ENCODE peak calls at places on chromosomes 1 and 21, in nine cellular contexts. One of them, this sample, is unnamed.

GRCh38 chr1:43531453-43531905 is 796 bp downstream of the PTPRF start:
- DNase-seq in CD8-positive, alpha-beta T cell: no peak
- DNase-seq in AG10803: peak
- DNase-seq in heart left ventricle: no peak
- DNase-seq in cardiac fibroblast: no peak
- DNase-seq in fibroblast of lung: no peak
- DNase-seq in CD4-positive, alpha-beta T cell: no peak
- DNase-seq in pancreas: no peak
- DNase-seq in nephron progenitor cell: peak
- DNase-seq in this sample: no peak

GRCh38 chr1:156115514-156116374 is 1.2 kb downstream of the LMNA start:
- DNase-seq in CD8-positive, alpha-beta T cell: no peak
- DNase-seq in AG10803: peak
- DNase-seq in heart left ventricle: peak
- DNase-seq in cardiac fibroblast: peak
- DNase-seq in fibroblast of lung: peak
- DNase-seq in CD4-positive, alpha-beta T cell: no peak
- DNase-seq in pancreas: peak
- DNase-seq in nephron progenitor cell: peak
- DNase-seq in this sample: peak

GRCh38 chr21:14754259-14754604 is 208.1 kb upstream of the SAMSN1 start:
- DNase-seq in CD8-positive, alpha-beta T cell: no peak
- DNase-seq in AG10803: no peak
- DNase-seq in heart left ventricle: no peak
- DNase-seq in cardiac fibroblast: no peak
- DNase-seq in fibroblast of lung: no peak
- DNase-seq in CD4-positive, alpha-beta T cell: no peak
- DNase-seq in pancreas: no peak
- DNase-seq in nephron progenitor cell: no peak
- DNase-seq in this sample: no peak

GRCh38 chr21:42426424-42426823 is 22.7 kb downstream of the UBASH3A start:
- DNase-seq in CD8-positive, alpha-beta T cell: no peak
- DNase-seq in AG10803: no peak
- DNase-seq in heart left ventricle: no peak
- DNase-seq in cardiac fibroblast: no peak
- DNase-seq in fibroblast of lung: no peak
- DNase-seq in CD4-positive, alpha-beta T cell: no peak
- DNase-seq in pancreas: no peak
- DNase-seq in nephron progenitor cell: no peak
- DNase-seq in this sample: no peak

GRCh38 chr1:163090321-163090945 is 21.3 kb downstream of the RGS4 start:
- DNase-seq in CD8-positive, alpha-beta T cell: no peak
- DNase-seq in AG10803: peak
- DNase-seq in heart left ventricle: no peak
- DNase-seq in cardiac fibroblast: peak
- DNase-seq in fibroblast of lung: peak
- DNase-seq in CD4-positive, alpha-beta T cell: no peak
- DNase-seq in pancreas: no peak
- DNase-seq in nephron progenitor cell: no peak
- DNase-seq in this sample: peak

GRCh38 chr1:9900142-9901043 is 9.7 kb downstream of the CTNNBIP1 start:
- DNase-seq in CD8-positive, alpha-beta T cell: no peak
- DNase-seq in AG10803: no peak
- DNase-seq in heart left ventricle: peak
- DNase-seq in cardiac fibroblast: no peak
- DNase-seq in fibroblast of lung: peak
- DNase-seq in CD4-positive, alpha-beta T cell: no peak
- DNase-seq in pancreas: peak
- DNase-seq in nephron progenitor cell: no peak
- DNase-seq in this sample: no peak

GRCh38 chr1:33762962-33763361 is 100.9 kb upstream of the HMGB4 start:
- DNase-seq in CD8-positive, alpha-beta T cell: no peak
- DNase-seq in AG10803: peak
- DNase-seq in heart left ventricle: no peak
- DNase-seq in cardiac fibroblast: peak
- DNase-seq in fibroblast of lung: peak
- DNase-seq in CD4-positive, alpha-beta T cell: no peak
- DNase-seq in pancreas: no peak
- DNase-seq in nephron progenitor cell: no peak
- DNase-seq in this sample: no peak

GRCh38 chr1:117368116-117369108 is 1.2 kb downstream of the MAN1A2 start:
- DNase-seq in CD8-positive, alpha-beta T cell: peak
- DNase-seq in AG10803: peak
- DNase-seq in heart left ventricle: no peak
- DNase-seq in cardiac fibroblast: peak
- DNase-seq in fibroblast of lung: no peak
- DNase-seq in CD4-positive, alpha-beta T cell: no peak
- DNase-seq in pancreas: no peak
- DNase-seq in nephron progenitor cell: no peak
- DNase-seq in this sample: no peak

GRCh38 chr1:85244271-85245053 is 15.0 kb downstream of the C1orf52 start:
- DNase-seq in CD8-positive, alpha-beta T cell: no peak
- DNase-seq in AG10803: peak
- DNase-seq in heart left ventricle: no peak
- DNase-seq in cardiac fibroblast: peak
- DNase-seq in fibroblast of lung: peak
- DNase-seq in CD4-positive, alpha-beta T cell: no peak
- DNase-seq in pancreas: no peak
- DNase-seq in nephron progenitor cell: no peak
- DNase-seq in this sample: peak

GRCh38 chr1:157403608-157404007 is 148.7 kb downstream of the FCRL5 start:
- DNase-seq in CD8-positive, alpha-beta T cell: no peak
- DNase-seq in AG10803: no peak
- DNase-seq in heart left ventricle: no peak
- DNase-seq in cardiac fibroblast: no peak
- DNase-seq in fibroblast of lung: no peak
- DNase-seq in CD4-positive, alpha-beta T cell: no peak
- DNase-seq in pancreas: no peak
- DNase-seq in nephron progenitor cell: no peak
- DNase-seq in this sample: no peak

GRCh38 chr1:225158291-225158690 is 228.8 kb downstream of the DNAH14 start:
- DNase-seq in CD8-positive, alpha-beta T cell: no peak
- DNase-seq in AG10803: no peak
- DNase-seq in heart left ventricle: no peak
- DNase-seq in cardiac fibroblast: no peak
- DNase-seq in fibroblast of lung: no peak
- DNase-seq in CD4-positive, alpha-beta T cell: no peak
- DNase-seq in pancreas: no peak
- DNase-seq in nephron progenitor cell: no peak
- DNase-seq in this sample: no peak

GRCh38 chr1:229271448-229272120 is 673 bp downstream of the RAB4A start:
- DNase-seq in CD8-positive, alpha-beta T cell: peak
- DNase-seq in AG10803: peak
- DNase-seq in heart left ventricle: no peak
- DNase-seq in cardiac fibroblast: peak
- DNase-seq in fibroblast of lung: peak
- DNase-seq in CD4-positive, alpha-beta T cell: no peak
- DNase-seq in pancreas: no peak
- DNase-seq in nephron progenitor cell: no peak
- DNase-seq in this sample: no peak

GRCh38 chr1:234628099-234628498 is 18.1 kb upstream of the IRF2BP2 start:
- DNase-seq in CD8-positive, alpha-beta T cell: no peak
- DNase-seq in AG10803: peak
- DNase-seq in heart left ventricle: no peak
- DNase-seq in cardiac fibroblast: peak
- DNase-seq in fibroblast of lung: peak
- DNase-seq in CD4-positive, alpha-beta T cell: no peak
- DNase-seq in pancreas: no peak
- DNase-seq in nephron progenitor cell: no peak
- DNase-seq in this sample: peak

GRCh38 chr1:110643886-110644285 is 30.9 kb downstream of the KCNA3 start:
- DNase-seq in CD8-positive, alpha-beta T cell: peak
- DNase-seq in AG10803: no peak
- DNase-seq in heart left ventricle: no peak
- DNase-seq in cardiac fibroblast: no peak
- DNase-seq in fibroblast of lung: no peak
- DNase-seq in CD4-positive, alpha-beta T cell: no peak
- DNase-seq in pancreas: no peak
- DNase-seq in nephron progenitor cell: no peak
- DNase-seq in this sample: no peak

GRCh38 chr1:197469620-197470210 is 201.7 kb downstream of the CRB1 start:
- DNase-seq in CD8-positive, alpha-beta T cell: no peak
- DNase-seq in AG10803: no peak
- DNase-seq in heart left ventricle: no peak
- DNase-seq in cardiac fibroblast: no peak
- DNase-seq in fibroblast of lung: no peak
- DNase-seq in CD4-positive, alpha-beta T cell: no peak
- DNase-seq in pancreas: no peak
- DNase-seq in nephron progenitor cell: no peak
- DNase-seq in this sample: peak

GRCh38 chr1:182658055-182658454 is 26.3 kb downstream of the RGS8 start:
- DNase-seq in CD8-positive, alpha-beta T cell: no peak
- DNase-seq in AG10803: no peak
- DNase-seq in heart left ventricle: no peak
- DNase-seq in cardiac fibroblast: no peak
- DNase-seq in fibroblast of lung: no peak
- DNase-seq in CD4-positive, alpha-beta T cell: no peak
- DNase-seq in pancreas: no peak
- DNase-seq in nephron progenitor cell: no peak
- DNase-seq in this sample: no peak

DNA sequence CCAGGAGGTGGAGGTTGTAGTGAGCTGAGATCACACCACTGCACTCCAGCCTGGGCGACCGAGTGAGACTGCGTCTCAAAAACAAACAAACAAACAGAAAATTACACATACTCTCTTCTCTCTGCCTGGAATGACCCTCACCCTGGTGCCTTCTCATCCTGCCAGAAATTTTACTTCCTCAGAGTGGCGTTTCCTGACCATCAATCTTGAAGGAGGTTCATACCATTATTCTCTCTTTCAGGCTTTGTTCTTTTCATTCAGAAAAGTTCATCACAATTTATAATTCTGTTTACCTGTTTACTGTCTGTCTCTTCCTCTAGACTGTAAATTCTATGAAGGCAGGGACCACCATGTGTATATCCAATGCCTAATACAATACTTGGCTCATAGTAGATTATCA is 79.3 kb downstream of the RPS6KA1 start:
- DNase-seq in CD8-positive, alpha-beta T cell: no peak
- DNase-seq in AG10803: peak
- DNase-seq in heart left ventricle: no peak
- DNase-seq in cardiac fibroblast: peak
- DNase-seq in fibroblast of lung: no peak
- DNase-seq in CD4-positive, alpha-beta T cell: no peak
- DNase-seq in pancreas: no peak
- DNase-seq in nephron progenitor cell: no peak
- DNase-seq in this sample: peak
- TF ChIP-seq CTCF in CD8-positive, alpha-beta T cell: no peak
- TF ChIP-seq CTCF in AG10803: no peak
- TF ChIP-seq CTCF in heart left ventricle: no peak
- TF ChIP-seq CTCF in cardiac fibroblast: no peak
- TF ChIP-seq CTCF in fibroblast of lung: no peak
- TF ChIP-seq CTCF in CD4-positive, alpha-beta T cell: no peak
- TF ChIP-seq CTCF in pancreas: no peak
- TF ChIP-seq CTCF in nephron progenitor cell: no peak
- TF ChIP-seq CTCF in this sample: peak

DNA sequence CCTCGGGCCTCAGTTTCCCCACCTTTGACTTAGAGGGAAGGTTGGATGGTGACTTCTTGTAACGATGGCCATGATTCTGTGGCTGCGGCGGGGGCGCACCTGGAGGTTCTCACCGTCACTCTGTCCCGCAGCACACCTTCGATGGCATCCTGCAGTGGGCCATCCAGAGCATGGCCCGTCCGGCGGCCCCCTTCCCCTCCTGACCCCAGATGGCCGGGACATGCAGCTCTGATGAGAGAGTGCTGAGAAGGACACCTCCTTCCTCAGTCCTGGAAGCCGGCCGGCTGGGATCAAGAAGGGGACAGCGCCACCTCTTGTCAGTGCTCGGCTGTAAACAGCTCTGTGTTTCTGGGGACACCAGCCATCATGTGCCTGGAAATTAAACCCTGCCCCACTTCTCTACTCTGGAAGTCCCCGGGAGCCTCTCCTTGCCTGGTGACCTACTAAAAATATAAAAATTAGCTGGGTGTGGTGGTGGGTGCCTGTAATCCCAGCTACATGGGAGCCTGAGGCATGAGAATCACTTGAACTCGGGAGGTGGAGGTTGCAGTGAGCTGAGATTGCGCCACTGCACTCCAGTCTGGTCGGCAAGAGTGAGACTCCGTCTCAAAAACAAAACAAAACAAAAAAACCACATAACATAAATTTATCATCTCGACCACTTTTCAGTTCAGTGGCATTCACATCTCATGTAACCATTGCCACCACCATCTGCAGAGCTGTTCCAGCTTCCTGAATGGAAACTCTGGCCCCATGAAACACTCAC is 2.1 kb upstream of the PFKL start:
- DNase-seq in CD8-positive, alpha-beta T cell: peak
- DNase-seq in AG10803: peak
- DNase-seq in heart left ventricle: peak
- DNase-seq in cardiac fibroblast: peak
- DNase-seq in fibroblast of lung: peak
- DNase-seq in CD4-positive, alpha-beta T cell: peak
- DNase-seq in pancreas: peak
- DNase-seq in nephron progenitor cell: peak
- DNase-seq in this sample: peak
- TF ChIP-seq CTCF in CD8-positive, alpha-beta T cell: peak
- TF ChIP-seq CTCF in AG10803: peak
- TF ChIP-seq CTCF in heart left ventricle: peak
- TF ChIP-seq CTCF in cardiac fibroblast: peak
- TF ChIP-seq CTCF in fibroblast of lung: peak
- TF ChIP-seq CTCF in CD4-positive, alpha-beta T cell: peak
- TF ChIP-seq CTCF in pancreas: peak
- TF ChIP-seq CTCF in nephron progenitor cell: peak
- TF ChIP-seq CTCF in this sample: peak

DNA sequence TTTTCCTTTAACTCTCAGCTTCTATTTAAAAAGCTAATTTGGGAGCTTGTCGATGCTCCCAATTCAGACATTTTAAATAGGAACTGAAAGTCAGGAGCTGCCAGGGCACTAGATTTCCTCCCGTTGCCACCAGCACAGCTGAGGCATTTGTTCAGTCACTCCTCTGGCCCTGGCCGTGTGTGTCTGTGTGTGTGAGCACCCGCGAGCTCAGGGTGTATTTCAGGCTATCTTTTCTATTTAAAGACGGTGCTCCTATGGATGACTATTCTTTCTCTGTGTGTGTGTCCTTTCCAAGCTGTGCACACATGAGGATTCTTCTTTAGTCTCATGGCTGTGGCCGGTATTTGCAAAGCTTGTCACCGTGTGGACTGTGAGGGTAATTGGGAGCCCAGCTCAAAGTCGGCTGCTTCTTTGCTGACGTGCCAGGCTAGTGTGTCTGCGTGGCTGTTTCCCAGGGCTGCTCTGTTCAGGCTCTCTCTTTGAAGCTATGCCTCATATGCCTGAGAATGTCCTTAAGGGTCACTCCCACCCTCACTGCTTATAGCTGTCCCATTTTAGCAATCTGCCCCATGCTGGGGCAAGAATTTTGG is 3.0 kb upstream of the KCND3 start:
- DNase-seq in CD8-positive, alpha-beta T cell: no peak
- DNase-seq in AG10803: no peak
- DNase-seq in heart left ventricle: no peak
- DNase-seq in cardiac fibroblast: no peak
- DNase-seq in fibroblast of lung: no peak
- DNase-seq in CD4-positive, alpha-beta T cell: no peak
- DNase-seq in pancreas: no peak
- DNase-seq in nephron progenitor cell: no peak
- DNase-seq in this sample: no peak
- TF ChIP-seq CTCF in CD8-positive, alpha-beta T cell: no peak
- TF ChIP-seq CTCF in AG10803: no peak
- TF ChIP-seq CTCF in heart left ventricle: no peak
- TF ChIP-seq CTCF in cardiac fibroblast: no peak
- TF ChIP-seq CTCF in fibroblast of lung: no peak
- TF ChIP-seq CTCF in CD4-positive, alpha-beta T cell: no peak
- TF ChIP-seq CTCF in pancreas: no peak
- TF ChIP-seq CTCF in nephron progenitor cell: no peak
- TF ChIP-seq CTCF in this sample: no peak

GRCh38 chr1:105909811-105910210 is 1146.7 kb upstream of the PRMT6 start:
- DNase-seq in CD8-positive, alpha-beta T cell: no peak
- DNase-seq in AG10803: no peak
- DNase-seq in heart left ventricle: no peak
- DNase-seq in cardiac fibroblast: no peak
- DNase-seq in fibroblast of lung: no peak
- DNase-seq in CD4-positive, alpha-beta T cell: no peak
- DNase-seq in pancreas: no peak
- DNase-seq in nephron progenitor cell: no peak
- DNase-seq in this sample: no peak
- TF ChIP-seq CTCF in CD8-positive, alpha-beta T cell: no peak
- TF ChIP-seq CTCF in AG10803: no peak
- TF ChIP-seq CTCF in heart left ventricle: no peak
- TF ChIP-seq CTCF in cardiac fibroblast: no peak
- TF ChIP-seq CTCF in fibroblast of lung: no peak
- TF ChIP-seq CTCF in CD4-positive, alpha-beta T cell: no peak
- TF ChIP-seq CTCF in pancreas: no peak
- TF ChIP-seq CTCF in nephron progenitor cell: no peak
- TF ChIP-seq CTCF in this sample: no peak